ENCODE peak calls at places on chromosomes 12 and 14, in ten cellular contexts. T is RCC 7860; J is CD4-positive, alpha-beta T cell; F is T-helper 2 cell; S is mesothelial cell of epicardium; I is activated CD4-positive, CD25-positive, alpha-beta regulatory T cell; Q is HepG2; W is anterior cingulate cortex; C is AG08396; B is KG1. U is an unnamed sample.

GRCh38 chr12:57813111-57813970 is 5.2 kb downstream of the AVIL start:
- DNase-seq in T (no peak), J (no peak), F (no peak), S (no peak), I (no peak), Q (no peak), W (no peak), C (no peak), B (no peak), U (no peak)

GRCh38 chr14:105498430-105499255 is 7.6 kb downstream of the TEDC1 start:
- DNase-seq in T (no peak), J (no peak), F (peak), S (no peak), I (no peak), Q (no peak), W (no peak), C (no peak), B (no peak), U (no peak)

GRCh38 chr12:92673756-92674155 is 29.0 kb upstream of the PLEKHG7 start:
- DNase-seq in T (no peak), J (no peak), F (no peak), S (no peak), I (no peak), Q (no peak), W (no peak), C (no peak), B (no peak), U (no peak)

GRCh38 chr12:124456652-124457152 is 110.7 kb downstream of the NCOR2 start:
- DNase-seq in T (no peak), J (peak), F (no peak), S (no peak), I (no peak), Q (no peak), W (no peak), C (no peak), B (peak), U (no peak)

GRCh38 chr12:85283560-85283959 is 3.5 kb downstream of the ALX1 start:
- DNase-seq in T (no peak), J (no peak), F (no peak), S (no peak), I (no peak), Q (no peak), W (no peak), C (no peak), B (no peak), U (no peak)

GRCh38 chr14:23104070-23104590 is 659 bp downstream of the CIROP start:
- DNase-seq in T (no peak), J (no peak), F (no peak), S (no peak), I (no peak), Q (no peak), W (no peak), C (no peak), B (no peak), U (no peak)

GRCh38 chr12:75439930-75440329 is 40.6 kb upstream of the GLIPR1 start:
- DNase-seq in T (no peak), J (no peak), F (no peak), S (no peak), I (no peak), Q (no peak), W (no peak), C (no peak), B (no peak), U (no peak)

GRCh38 chr14:77024171-77024627 is 4.3 kb downstream of the IRF2BPL start:
- DNase-seq in T (no peak), J (peak), F (no peak), S (no peak), I (no peak), Q (peak), W (peak), C (peak), B (no peak), U (no peak)

GRCh38 chr14:45201908-45202307 is 51.1 kb downstream of the MIS18BP1 start:
- DNase-seq in T (no peak), J (no peak), F (no peak), S (no peak), I (no peak), Q (peak), W (peak), C (no peak), B (no peak), U (peak)

GRCh38 chr12:113831016-113831415 is 135.1 kb downstream of the RBM19 start:
- DNase-seq in T (no peak), J (no peak), F (no peak), S (no peak), I (no peak), Q (no peak), W (no peak), C (no peak), B (no peak), U (no peak)

GRCh38 chr14:86305058-86305457 is 775.1 kb downstream of the FLRT2 start:
- DNase-seq in T (no peak), J (no peak), F (no peak), S (no peak), I (no peak), Q (no peak), W (no peak), C (no peak), B (no peak), U (no peak)

GRCh38 chr14:75981826-75982723 is at the start of gene TGFB3:
- DNase-seq in T (peak), J (peak), F (peak), S (peak), I (peak), Q (peak), W (peak), C (peak), B (peak), U (peak)

GRCh38 chr12:125889742-125890141 is 824.5 kb downstream of the AACS start:
- DNase-seq in T (no peak), J (no peak), F (no peak), S (no peak), I (no peak), Q (no peak), W (no peak), C (no peak), B (no peak), U (no peak)

GRCh38 chr12:130461868-130462557 is 124.3 kb downstream of the PIWIL1 start:
- DNase-seq in T (no peak), J (no peak), F (no peak), S (no peak), I (no peak), Q (no peak), W (no peak), C (no peak), B (no peak), U (no peak)

GRCh38 chr14:76101384-76101783 is 50.3 kb upstream of the GPATCH2L start:
- DNase-seq in T (no peak), J (no peak), F (no peak), S (no peak), I (no peak), Q (no peak), W (no peak), C (no peak), B (no peak), U (no peak)

GRCh38 chr12:83763425-83763824 is 1076.7 kb downstream of the TMTC2 start:
- DNase-seq in T (no peak), J (no peak), F (no peak), S (no peak), I (no peak), Q (no peak), W (no peak), C (no peak), B (no peak), U (no peak)

GRCh38 chr12:94566345-94566744 is 84.0 kb downstream of the TMCC3 start:
- DNase-seq in T (no peak), J (no peak), F (no peak), S (no peak), I (no peak), Q (no peak), W (peak), C (no peak), B (no peak), U (no peak)

GRCh38 chr14:93232159-93232558 is 25.1 kb downstream of the UBR7 start:
- DNase-seq in T (no peak), J (no peak), F (no peak), S (no peak), I (no peak), Q (no peak), W (no peak), C (no peak), B (no peak), U (no peak)

GRCh38 chr12:15205341-15206010 is 15.7 kb downstream of the RERG start:
- DNase-seq in T (no peak), J (no peak), F (no peak), S (no peak), I (no peak), Q (no peak), W (no peak), C (no peak), B (no peak), U (no peak)

GRCh38 chr14:90388437-90388836 is 8.4 kb upstream of the CALM1 start:
- DNase-seq in T (peak), J (no peak), F (no peak), S (no peak), I (no peak), Q (no peak), W (no peak), C (peak), B (no peak), U (peak)

GRCh38 chr12:102769323-102769916 is 147.6 kb downstream of the PAH start:
- DNase-seq in T (peak), J (no peak), F (no peak), S (peak), I (no peak), Q (peak), W (peak), C (peak), B (peak), U (peak)

GRCh38 chr12:6613015-6613775 is 6.0 kb upstream of the CHD4 start:
- DNase-seq in T (peak), J (no peak), F (no peak), S (peak), I (no peak), Q (peak), W (peak), C (peak), B (peak), U (peak)

GRCh38 chr12:57012600-57013465 is 3.5 kb downstream of the TAC3 start:
- DNase-seq in T (no peak), J (no peak), F (no peak), S (no peak), I (no peak), Q (no peak), W (no peak), C (no peak), B (no peak), U (no peak)

GRCh38 chr14:39203659-39204606 is 28.9 kb downstream of the PNN start:
- DNase-seq in T (peak), J (no peak), F (no peak), S (no peak), I (no peak), Q (peak), W (no peak), C (no peak), B (no peak), U (no peak)

GRCh38 chr14:53127832-53128231 is 25.3 kb downstream of the DDHD1 start:
- DNase-seq in T (no peak), J (no peak), F (no peak), S (no peak), I (no peak), Q (no peak), W (no peak), C (no peak), B (no peak), U (no peak)

GRCh38 chr12:27333311-27334009 is 824 bp downstream of the BMAL2 start:
- DNase-seq in T (peak), J (no peak), F (peak), S (peak), I (no peak), Q (no peak), W (peak), C (peak), B (no peak), U (peak)

GRCh38 chr12:15596174-15596573 is 193.0 kb downstream of the EPS8 start:
- DNase-seq in T (no peak), J (no peak), F (no peak), S (no peak), I (no peak), Q (no peak), W (no peak), C (no peak), B (no peak), U (no peak)

GRCh38 chr12:24537241-24537860 is 411.6 kb downstream of the BCAT1 start:
- DNase-seq in T (no peak), J (no peak), F (no peak), S (no peak), I (no peak), Q (no peak), W (no peak), C (no peak), B (no peak), U (no peak)

GRCh38 chr12:79296128-79296527 is 394.6 kb downstream of the PAWR start:
- DNase-seq in T (no peak), J (no peak), F (no peak), S (no peak), I (no peak), Q (no peak), W (no peak), C (no peak), B (no peak), U (no peak)

GRCh38 chr12:20050166-20050565 is 318.2 kb upstream of the PDE3A start:
- DNase-seq in T (no peak), J (no peak), F (no peak), S (no peak), I (no peak), Q (no peak), W (no peak), C (no peak), B (no peak), U (no peak)

GRCh38 chr14:77141592-77142288 is at the start of gene ZDHHC22:
- DNase-seq in T (no peak), J (no peak), F (no peak), S (no peak), I (no peak), Q (no peak), W (peak), C (no peak), B (no peak), U (no peak)

GRCh38 chr12:111503116-111503515 is 96.0 kb downstream of the ATXN2 start:
- DNase-seq in T (no peak), J (no peak), F (no peak), S (no peak), I (no peak), Q (no peak), W (no peak), C (peak), B (no peak), U (no peak)

GRCh38 chr12:76010732-76011458 is 20.7 kb downstream of the PHLDA1 start:
- DNase-seq in T (no peak), J (no peak), F (no peak), S (no peak), I (no peak), Q (peak), W (no peak), C (no peak), B (no peak), U (no peak)

GRCh38 chr12:68825569-68826217 is 17.7 kb downstream of the MDM2 start:
- DNase-seq in T (no peak), J (no peak), F (no peak), S (no peak), I (no peak), Q (no peak), W (no peak), C (no peak), B (no peak), U (no peak)

GRCh38 chr14:86462193-86462592 is 932.2 kb downstream of the FLRT2 start:
- DNase-seq in T (no peak), J (no peak), F (no peak), S (no peak), I (no peak), Q (peak), W (no peak), C (no peak), B (peak), U (no peak)

U was measured in AG08395.